ENCODE peak calls at places on chromosomes 4 and X, in six cellular contexts. One of them, this sample, is unnamed.

GRCh38 chrX:20315140-20315539 is 48.4 kb upstream of the RPS6KA3 start:
- DNase-seq in ovary: no peak
- DNase-seq in esophagus squamous epithelium: no peak
- DNase-seq in PC-3: no peak
- DNase-seq in right lobe of liver: no peak
- DNase-seq in fibroblast of lung: no peak
- DNase-seq in this sample: no peak

GRCh38 chr4:161287678-161288352 is 876.0 kb downstream of the FSTL5 start:
- DNase-seq in right lobe of liver: no peak
- DNase-seq in ovary: no peak
- DNase-seq in esophagus squamous epithelium: no peak
- DNase-seq in fibroblast of lung: no peak
- DNase-seq in PC-3: no peak
- DNase-seq in this sample: no peak

GRCh38 chrX:48893556-48894348 is 3.8 kb downstream of the TIMM17B start:
- DNase-seq in fibroblast of lung: no peak
- DNase-seq in ovary: no peak
- DNase-seq in right lobe of liver: no peak
- DNase-seq in esophagus squamous epithelium: no peak
- DNase-seq in PC-3: no peak
- DNase-seq in this sample: no peak

GRCh38 chr4:39922389-39922788 is 55.3 kb downstream of the PDS5A start:
- DNase-seq in ovary: no peak
- DNase-seq in right lobe of liver: no peak
- DNase-seq in PC-3: no peak
- DNase-seq in esophagus squamous epithelium: no peak
- DNase-seq in fibroblast of lung: no peak
- DNase-seq in this sample: no peak

GRCh38 chr4:8709050-8709728 is 116.6 kb downstream of the CPZ start:
- DNase-seq in fibroblast of lung: no peak
- DNase-seq in esophagus squamous epithelium: no peak
- DNase-seq in ovary: no peak
- DNase-seq in right lobe of liver: no peak
- DNase-seq in PC-3: no peak
- DNase-seq in this sample: no peak

GRCh38 chr4:78323439-78323838 is 228.1 kb upstream of the ANXA3 start:
- DNase-seq in right lobe of liver: no peak
- DNase-seq in PC-3: no peak
- DNase-seq in esophagus squamous epithelium: no peak
- DNase-seq in ovary: no peak
- DNase-seq in fibroblast of lung: no peak
- DNase-seq in this sample: no peak

GRCh38 chr4:150950657-150951056 is 64.4 kb downstream of the LRBA start:
- DNase-seq in PC-3: no peak
- DNase-seq in esophagus squamous epithelium: no peak
- DNase-seq in fibroblast of lung: no peak
- DNase-seq in ovary: no peak
- DNase-seq in right lobe of liver: no peak
- DNase-seq in this sample: no peak

GRCh38 chrX:70466968-70467367 is 22.3 kb downstream of the DLG3 start:
- DNase-seq in fibroblast of lung: no peak
- DNase-seq in right lobe of liver: no peak
- DNase-seq in ovary: no peak
- DNase-seq in esophagus squamous epithelium: no peak
- DNase-seq in PC-3: no peak
- DNase-seq in this sample: no peak

GRCh38 chr4:156971623-156972369 is at the start of gene PDGFC:
- DNase-seq in esophagus squamous epithelium: no peak
- DNase-seq in fibroblast of lung: peak
- DNase-seq in PC-3: peak
- DNase-seq in ovary: peak
- DNase-seq in right lobe of liver: peak
- DNase-seq in this sample: peak

GRCh38 chr4:4559596-4559995 is 17.7 kb upstream of the STX18 start:
- DNase-seq in PC-3: peak
- DNase-seq in fibroblast of lung: no peak
- DNase-seq in ovary: no peak
- DNase-seq in esophagus squamous epithelium: no peak
- DNase-seq in right lobe of liver: no peak
- DNase-seq in this sample: no peak

GRCh38 chr4:39353478-39354177 is 12.5 kb downstream of the RFC1 start:
- DNase-seq in fibroblast of lung: peak
- DNase-seq in ovary: no peak
- DNase-seq in esophagus squamous epithelium: no peak
- DNase-seq in right lobe of liver: no peak
- DNase-seq in PC-3: no peak
- DNase-seq in this sample: no peak

GRCh38 chr4:52942936-52943335 is 80.8 kb downstream of the RASL11B start:
- DNase-seq in fibroblast of lung: no peak
- DNase-seq in esophagus squamous epithelium: no peak
- DNase-seq in PC-3: no peak
- DNase-seq in right lobe of liver: no peak
- DNase-seq in ovary: no peak
- DNase-seq in this sample: no peak

GRCh38 chr4:89001647-89002518 is 55.1 kb downstream of the FAM13A start:
- DNase-seq in esophagus squamous epithelium: no peak
- DNase-seq in right lobe of liver: no peak
- DNase-seq in PC-3: no peak
- DNase-seq in ovary: no peak
- DNase-seq in fibroblast of lung: peak
- DNase-seq in this sample: no peak

GRCh38 chrX:13770013-13770412 is 35.5 kb downstream of the OFD1 start:
- DNase-seq in right lobe of liver: no peak
- DNase-seq in PC-3: no peak
- DNase-seq in fibroblast of lung: no peak
- DNase-seq in esophagus squamous epithelium: no peak
- DNase-seq in ovary: no peak
- DNase-seq in this sample: no peak

GRCh38 chrX:113726898-113727297 is 857.0 kb upstream of the HTR2C start:
- DNase-seq in fibroblast of lung: no peak
- DNase-seq in esophagus squamous epithelium: no peak
- DNase-seq in right lobe of liver: no peak
- DNase-seq in ovary: no peak
- DNase-seq in PC-3: no peak
- DNase-seq in this sample: no peak

GRCh38 chr4:25070512-25070911 is 39.8 kb upstream of the LGI2 start:
- DNase-seq in right lobe of liver: no peak
- DNase-seq in fibroblast of lung: no peak
- DNase-seq in PC-3: no peak
- DNase-seq in esophagus squamous epithelium: no peak
- DNase-seq in ovary: no peak
- DNase-seq in this sample: no peak

GRCh38 chr4:159867673-159868072 is 764.8 kb downstream of the RAPGEF2 start:
- DNase-seq in esophagus squamous epithelium: no peak
- DNase-seq in fibroblast of lung: no peak
- DNase-seq in right lobe of liver: no peak
- DNase-seq in PC-3: no peak
- DNase-seq in ovary: no peak
- DNase-seq in this sample: no peak

GRCh38 chrX:10622197-10622596 is 1.8 kb upstream of the MID1 start:
- DNase-seq in ovary: no peak
- DNase-seq in right lobe of liver: no peak
- DNase-seq in PC-3: peak
- DNase-seq in fibroblast of lung: no peak
- DNase-seq in esophagus squamous epithelium: no peak
- DNase-seq in this sample: no peak

GRCh38 chr4:178917756-178918155 is 1475.5 kb upstream of the AGA start:
- DNase-seq in PC-3: no peak
- DNase-seq in ovary: no peak
- DNase-seq in right lobe of liver: no peak
- DNase-seq in fibroblast of lung: no peak
- DNase-seq in esophagus squamous epithelium: no peak
- DNase-seq in this sample: no peak

GRCh38 chrX:132022115-132022862 is 813 bp upstream of the STK26 start:
- DNase-seq in ovary: no peak
- DNase-seq in PC-3: peak
- DNase-seq in fibroblast of lung: peak
- DNase-seq in esophagus squamous epithelium: no peak
- DNase-seq in right lobe of liver: no peak
- DNase-seq in this sample: no peak

GRCh38 chrX:19225906-19226305 is 103.6 kb upstream of the ADGRG2 start:
- DNase-seq in fibroblast of lung: peak
- DNase-seq in PC-3: peak
- DNase-seq in ovary: no peak
- DNase-seq in right lobe of liver: no peak
- DNase-seq in esophagus squamous epithelium: no peak
- DNase-seq in this sample: no peak

GRCh38 chr4:98816816-98817215 is 112.1 kb downstream of the EIF4E start:
- DNase-seq in fibroblast of lung: no peak
- DNase-seq in PC-3: no peak
- DNase-seq in right lobe of liver: no peak
- DNase-seq in esophagus squamous epithelium: no peak
- DNase-seq in ovary: no peak
- DNase-seq in this sample: no peak

GRCh38 chrX:118730500-118731247 is 3.3 kb downstream of the IL13RA1 start:
- DNase-seq in right lobe of liver: no peak
- DNase-seq in fibroblast of lung: peak
- DNase-seq in ovary: no peak
- DNase-seq in PC-3: peak
- DNase-seq in esophagus squamous epithelium: no peak
- DNase-seq in this sample: no peak

GRCh38 chrX:12967711-12968465 is 7.0 kb upstream of the TMSB4X start:
- DNase-seq in right lobe of liver: no peak
- DNase-seq in fibroblast of lung: no peak
- DNase-seq in esophagus squamous epithelium: no peak
- DNase-seq in ovary: no peak
- DNase-seq in PC-3: no peak
- DNase-seq in this sample: no peak

GRCh38 chrX:107700317-107700774 is 72.0 kb downstream of the PRPS1 start:
- DNase-seq in fibroblast of lung: peak
- DNase-seq in esophagus squamous epithelium: no peak
- DNase-seq in PC-3: peak
- DNase-seq in ovary: no peak
- DNase-seq in right lobe of liver: no peak
- DNase-seq in this sample: no peak

GRCh38 chr4:137545461-137545861 is 13.2 kb upstream of the PCDH18 start:
- DNase-seq in fibroblast of lung: peak
- DNase-seq in PC-3: no peak
- DNase-seq in right lobe of liver: no peak
- DNase-seq in esophagus squamous epithelium: no peak
- DNase-seq in ovary: no peak
- DNase-seq in this sample: no peak
- TF ChIP-seq CTCF in fibroblast of lung: no peak
- TF ChIP-seq CTCF in PC-3: no peak
- TF ChIP-seq CTCF in right lobe of liver: no peak
- TF ChIP-seq CTCF in esophagus squamous epithelium: no peak
- TF ChIP-seq CTCF in ovary: no peak
- TF ChIP-seq CTCF in this sample: no peak

DNA sequence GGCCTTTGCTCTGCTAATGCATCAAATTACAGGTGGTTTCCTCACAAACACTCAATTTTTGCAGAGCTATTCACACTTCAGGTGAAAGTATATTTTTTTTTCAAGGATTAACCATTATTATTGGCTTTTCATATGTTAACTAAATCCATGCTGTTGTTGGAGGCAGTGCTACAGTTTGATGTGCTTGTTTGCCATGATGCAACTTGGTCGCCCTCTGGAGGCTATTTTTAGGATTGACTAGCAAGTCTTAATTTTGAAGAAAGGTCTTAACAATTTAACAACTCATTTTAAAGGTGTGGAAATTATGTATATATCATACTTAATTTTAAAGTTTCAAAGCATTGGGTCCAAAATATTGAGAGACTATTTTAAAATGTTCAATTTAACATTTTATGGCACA is 168.8 kb upstream of the FAM47A start:
- DNase-seq in fibroblast of lung: peak
- DNase-seq in right lobe of liver: no peak
- DNase-seq in ovary: no peak
- DNase-seq in esophagus squamous epithelium: no peak
- DNase-seq in PC-3: peak
- DNase-seq in this sample: peak
- TF ChIP-seq CTCF in fibroblast of lung: peak
- TF ChIP-seq CTCF in right lobe of liver: peak
- TF ChIP-seq CTCF in ovary: peak
- TF ChIP-seq CTCF in esophagus squamous epithelium: peak
- TF ChIP-seq CTCF in PC-3: peak
- TF ChIP-seq CTCF in this sample: peak

GRCh38 chr4:92175250-92175649 is 128.5 kb upstream of the GRID2 start:
- DNase-seq in ovary: no peak
- DNase-seq in fibroblast of lung: no peak
- DNase-seq in right lobe of liver: no peak
- DNase-seq in esophagus squamous epithelium: no peak
- DNase-seq in PC-3: peak
- DNase-seq in this sample: no peak

GRCh38 chr4:92170340-92170739 is 133.4 kb upstream of the GRID2 start:
- DNase-seq in fibroblast of lung: no peak
- DNase-seq in ovary: no peak
- DNase-seq in esophagus squamous epithelium: no peak
- DNase-seq in right lobe of liver: no peak
- DNase-seq in PC-3: no peak
- DNase-seq in this sample: no peak

DNA sequence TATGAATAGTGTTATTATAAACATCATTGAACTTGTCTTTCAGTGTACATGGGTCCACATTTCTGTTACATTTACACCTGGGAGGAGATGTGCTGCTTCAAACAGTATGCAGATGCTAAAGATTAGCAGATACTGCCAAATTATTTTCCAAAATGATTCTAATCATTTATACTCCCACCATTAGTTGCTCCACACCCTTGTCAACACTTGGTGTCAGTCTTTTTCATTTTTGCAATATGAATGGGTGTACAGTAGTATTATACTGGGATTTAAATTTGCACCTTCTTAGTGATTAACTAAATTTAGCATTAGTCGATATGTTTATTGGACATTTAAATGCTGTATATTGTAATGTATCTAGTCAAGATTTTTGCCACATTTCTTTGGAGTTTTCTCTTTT is 131.6 kb upstream of the GRID2 start:
- DNase-seq in fibroblast of lung: peak
- DNase-seq in esophagus squamous epithelium: no peak
- DNase-seq in right lobe of liver: no peak
- DNase-seq in ovary: no peak
- DNase-seq in PC-3: peak
- DNase-seq in this sample: no peak
- TF ChIP-seq CTCF in fibroblast of lung: peak
- TF ChIP-seq CTCF in esophagus squamous epithelium: no peak
- TF ChIP-seq CTCF in right lobe of liver: no peak
- TF ChIP-seq CTCF in ovary: no peak
- TF ChIP-seq CTCF in PC-3: peak
- TF ChIP-seq CTCF in this sample: peak

GRCh38 chr4:110344165-110344564 is 131.8 kb upstream of the ENPEP start:
- DNase-seq in ovary: no peak
- DNase-seq in esophagus squamous epithelium: no peak
- DNase-seq in fibroblast of lung: peak
- DNase-seq in PC-3: peak
- DNase-seq in right lobe of liver: no peak
- DNase-seq in this sample: no peak
- TF ChIP-seq CTCF in ovary: no peak
- TF ChIP-seq CTCF in esophagus squamous epithelium: peak
- TF ChIP-seq CTCF in fibroblast of lung: peak
- TF ChIP-seq CTCF in PC-3: peak
- TF ChIP-seq CTCF in right lobe of liver: peak
- TF ChIP-seq CTCF in this sample: peak

GRCh38 chrX:15493118-15494082 is at the start of gene PIR:
- DNase-seq in fibroblast of lung: peak
- DNase-seq in ovary: peak
- DNase-seq in right lobe of liver: peak
- DNase-seq in esophagus squamous epithelium: no peak
- DNase-seq in PC-3: peak
- DNase-seq in this sample: peak
- TF ChIP-seq CTCF in fibroblast of lung: peak
- TF ChIP-seq CTCF in ovary: no peak
- TF ChIP-seq CTCF in right lobe of liver: peak
- TF ChIP-seq CTCF in esophagus squamous epithelium: peak
- TF ChIP-seq CTCF in PC-3: peak
- TF ChIP-seq CTCF in this sample: peak

This sample was measured in neural crest cell.